ENCODE peak calls at places on chromosomes 4 and X, in seven cellular contexts. Y is activated T-cell treated with anti-CD3 and anti-CD28 coated beads, Interleukin-2, amount 50 U/mL, for 4 hours; J is activated CD8-positive, alpha-beta memory T cell treated with anti-CD3 and anti-CD28 coated beads, Interleukin-2, amount 10 ng/mL, durations not matched to agents 7 days and 5 days; I is activated CD8-positive, alpha-beta T cell treated with anti-CD3 and anti-CD28 coated beads for 36 hours; B is right lobe of liver; D is effector memory CD8-positive, alpha-beta T cell; C is right cardiac atrium. Z is an unnamed sample.

GRCh38 chr4:6963139-6963611 is 53.5 kb downstream of the TBC1D14 start:
- ATAC-seq in Y (no peak), J (no peak), I (no peak), B (peak; percentile 59), D (no peak), C (no peak), Z (no peak)

GRCh38 chr4:172897046-172897445 is 271.6 kb upstream of the GALNT7 start:
- ATAC-seq in Y (no peak), J (no peak), I (no peak), B (no peak), D (no peak), C (no peak), Z (no peak)

GRCh38 chr4:182895791-182896292 is 21.3 kb downstream of the DCTD start:
- ATAC-seq in Y (no peak), J (no peak), I (no peak), B (peak; percentile 77), D (no peak), C (no peak), Z (no peak)

GRCh38 chrX:101206471-101206870 is 13.1 kb upstream of the DRP2 start:
- ATAC-seq in Y (peak; percentile 65), J (peak; percentile 70), I (peak; percentile 89), B (peak; percentile 75), D (no peak), C (no peak), Z (no peak)

GRCh38 chr4:76292730-76293129 is 13.8 kb upstream of the STBD1 start:
- ATAC-seq in Y (no peak), J (no peak), I (no peak), B (peak; percentile 91), D (no peak), C (no peak), Z (no peak)

GRCh38 chr4:88196523-88197185 is 38.2 kb upstream of the ABCG2 start:
- ATAC-seq in Y (peak; percentile 78), J (no peak), I (peak; percentile 39), B (no peak), D (no peak), C (no peak), Z (no peak)

GRCh38 chr4:88335092-88335665 is 43.5 kb upstream of the HERC6 start:
- ATAC-seq in Y (no peak), J (no peak), I (no peak), B (peak; percentile 79), D (no peak), C (peak; percentile 26), Z (no peak)

GRCh38 chrX:39745782-39746181 is 352.0 kb downstream of the BCOR start:
- ATAC-seq in Y (no peak), J (no peak), I (no peak), B (no peak), D (no peak), C (no peak), Z (no peak)

GRCh38 chr4:155667538-155668511 is 1.2 kb downstream of the GUCY1A1 start:
- ATAC-seq in Y (peak; percentile 47), J (peak; percentile 51), I (peak; percentile 61), B (peak; percentile 61), D (peak; percentile 21), C (peak; percentile 86), Z (peak; percentile 78)

GRCh38 chr4:184988611-184989010 is 29.7 kb upstream of the HELT start:
- ATAC-seq in Y (no peak), J (no peak), I (no peak), B (no peak), D (no peak), C (no peak), Z (no peak)